ENCODE peak calls at places on chromosomes 2 and 18, in five cellular contexts. S, V, R, U and A are unnamed samples.
A peak's percentile ranks its signal among the peaks of the same experiment; 100 is the strongest.

GRCh38 chr2:47295133-47295980 is 107.6 kb upstream of the MSH2 start:
- DNase-seq in S (no peak), U (no peak), V (no peak), R (no peak), A (no peak)

GRCh38 chr2:64867253-64867996 is 121.8 kb upstream of the SLC1A4 start:
- DNase-seq in U (no peak), R (no peak), V (no peak), S (no peak), A (no peak)

GRCh38 chr2:54918647-54919280 is 131.5 kb downstream of the RTN4 start:
- DNase-seq in S (no peak), U (no peak), R (no peak), V (no peak), A (no peak)

GRCh38 chr2:69798909-69799526 is 30.4 kb upstream of the GMCL1 start:
- DNase-seq in R (peak; percentile 96), U (no peak), S (peak; percentile 91), V (peak; percentile 53), A (peak; percentile 38)

GRCh38 chr18:9775172-9775571 is 67.1 kb downstream of the RAB31 start:
- DNase-seq in V (no peak), R (no peak), U (no peak), S (peak; percentile 71), A (no peak)

GRCh38 chr18:44781890-44782289 is 101.2 kb downstream of the SETBP1 start:
- DNase-seq in V (peak; percentile 77), S (peak; percentile 65), R (peak; percentile 55), U (no peak), A (peak; percentile 86)

GRCh38 chr2:43228782-43229659 is 2.6 kb upstream of the ZFP36L2 start:
- DNase-seq in V (no peak), R (no peak), S (peak; percentile 30), U (no peak), A (peak; percentile 51)

GRCh38 chr2:239694487-239694886 is 293.7 kb upstream of the HDAC4 start:
- DNase-seq in U (no peak), V (no peak), R (no peak), S (no peak), A (no peak)

GRCh38 chr2:205633994-205634393 is 48.3 kb upstream of the NRP2 start:
- DNase-seq in V (peak; percentile 42), S (peak; percentile 48), R (no peak), U (no peak), A (peak; percentile 54)

GRCh38 chr2:128421286-128421685 is 102.6 kb upstream of the HS6ST1 start:
- DNase-seq in R (no peak), S (no peak), V (no peak), U (no peak), A (no peak)

GRCh38 chr2:217877866-217878265 is 124.9 kb downstream of the TNS1 start:
- DNase-seq in S (no peak), U (no peak), V (no peak), R (no peak), A (no peak)

GRCh38 chr2:207531024-207531411 is 1.3 kb downstream of the CREB1 start:
- DNase-seq in S (peak; percentile 36), V (peak; percentile 35), U (no peak), R (no peak), A (peak; percentile 34)

GRCh38 chr2:188245230-188245629 is 46.4 kb upstream of the GULP1 start:
- DNase-seq in U (no peak), R (no peak), S (no peak), V (no peak), A (no peak)

GRCh38 chr2:174117951-174118930 is 130.1 kb downstream of the OLA1 start:
- DNase-seq in U (no peak), R (peak; percentile 86), V (peak; percentile 64), S (peak; percentile 75), A (peak; percentile 79)

GRCh38 chr2:138767101-138767500 is 13.1 kb downstream of the NXPH2 start:
- DNase-seq in R (no peak), V (no peak), S (no peak), U (no peak), A (peak; percentile 7)

GRCh38 chr2:126448611-126449010 is 207.3 kb upstream of the GYPC start:
- DNase-seq in V (no peak), S (no peak), R (no peak), U (no peak), A (no peak)

GRCh38 chr2:39033980-39034379 is 86.9 kb downstream of the SOS1 start:
- DNase-seq in S (peak; percentile 47), U (no peak), V (peak; percentile 35), R (no peak), A (peak; percentile 37)

GRCh38 chr2:134704173-134704572 is 14.6 kb downstream of the TMEM163 start:
- DNase-seq in R (no peak), V (no peak), U (no peak), S (no peak), A (no peak)

GRCh38 chr2:235146206-235146605 is 194.4 kb downstream of the SH3BP4 start:
- DNase-seq in V (no peak), S (no peak), U (no peak), R (no peak), A (no peak)

GRCh38 chr2:140307532-140307931 is 1527.3 kb upstream of the NXPH2 start:
- DNase-seq in U (no peak), S (no peak), V (no peak), R (no peak), A (no peak)

GRCh38 chr2:241813080-241813805 is 4.2 kb downstream of the NEU4 start:
- DNase-seq in U (peak; percentile 6), S (no peak), V (no peak), R (no peak), A (no peak)

GRCh38 chr2:164843346-164843841 is 1.8 kb upstream of the COBLL1 start:
- DNase-seq in V (no peak), S (no peak), U (no peak), R (no peak), A (peak; percentile 12)

GRCh38 chr2:172513935-172514586 is 41.8 kb upstream of the PDK1 start:
- DNase-seq in S (no peak), U (no peak), V (no peak), R (no peak), A (no peak)

GRCh38 chr18:41966943-41967342 is 11.9 kb downstream of the PIK3C3 start:
- DNase-seq in S (peak; percentile 73), U (no peak), V (no peak), R (no peak), A (peak; percentile 18)

GRCh38 chr2:167875524-167875923 is 371.9 kb downstream of the STK39 start:
- DNase-seq in V (no peak), S (no peak), R (no peak), U (no peak), A (no peak)

GRCh38 chr2:217127744-217128143 is 267.9 kb upstream of the TNP1 start:
- DNase-seq in U (no peak), S (peak; percentile 55), V (no peak), R (no peak), A (no peak)

GRCh38 chr2:45857848-45858520 is 206.5 kb downstream of the PRKCE start:
- DNase-seq in V (no peak), U (no peak), R (no peak), S (no peak), A (no peak)

GRCh38 chr2:207475546-207475945 is 54.2 kb upstream of the CREB1 start:
- DNase-seq in S (peak; percentile 20), R (no peak), U (no peak), V (no peak), A (no peak)

GRCh38 chr2:102977462-102977861 is 215.6 kb downstream of the TMEM182 start:
- DNase-seq in S (no peak), V (no peak), U (no peak), R (no peak), A (no peak)

GRCh38 chr2:198368089-198368488 is 563.7 kb downstream of the PLCL1 start:
- DNase-seq in S (no peak), R (no peak), U (no peak), V (no peak), A (no peak)
- H3K4me3 ChIP-seq in S (no peak overlapping the region), R (no peak overlapping the region), U (no peak overlapping the region), V (no peak overlapping the region), A (no peak overlapping the region)

DNA sequence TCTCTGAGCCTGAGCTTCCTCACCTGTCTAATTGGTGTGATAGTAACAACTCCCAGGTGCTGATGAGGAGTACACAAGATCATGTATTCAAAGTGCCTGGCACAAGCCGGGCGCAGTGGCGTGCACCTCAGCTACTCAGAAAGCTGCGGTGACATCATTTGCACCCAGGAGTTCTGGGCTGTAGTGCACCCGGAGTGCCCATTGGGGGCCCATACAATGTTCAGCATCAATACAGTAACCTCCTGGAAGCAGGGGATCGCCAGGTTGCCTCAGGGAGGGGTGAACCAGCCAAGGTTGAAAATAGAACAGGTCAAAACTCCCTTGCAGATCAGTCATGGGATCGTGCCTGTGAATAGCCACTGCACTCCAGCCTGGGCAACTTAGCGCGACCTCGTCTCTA is 11.2 kb upstream of the C1QL2 start:
- DNase-seq in S (no peak), R (no peak), U (no peak), V (no peak), A (no peak)
- TF ChIP-seq CTCF in S (no peak), R (no peak), U (no peak), V (no peak), A (no peak)

GRCh38 chr2:85678384-85678783 is 10.4 kb upstream of the SFTPB start:
- DNase-seq in R (no peak), S (no peak), U (no peak), V (no peak), A (no peak)

GRCh38 chr2:85681354-85681728 is 12.8 kb upstream of the GNLY start:
- DNase-seq in S (no peak), U (no peak), R (no peak), V (no peak), A (peak; percentile 40)

GRCh38 chr2:85680707-85681353 is 12.8 kb upstream of the SFTPB start:
- DNase-seq in S (no peak), U (no peak), R (no peak), V (no peak), A (peak; percentile 24)

GRCh38 chr2:85681776-85682175 is 12.4 kb upstream of the GNLY start:
- DNase-seq in S (no peak), R (no peak), V (no peak), U (no peak), A (no peak)

DNA sequence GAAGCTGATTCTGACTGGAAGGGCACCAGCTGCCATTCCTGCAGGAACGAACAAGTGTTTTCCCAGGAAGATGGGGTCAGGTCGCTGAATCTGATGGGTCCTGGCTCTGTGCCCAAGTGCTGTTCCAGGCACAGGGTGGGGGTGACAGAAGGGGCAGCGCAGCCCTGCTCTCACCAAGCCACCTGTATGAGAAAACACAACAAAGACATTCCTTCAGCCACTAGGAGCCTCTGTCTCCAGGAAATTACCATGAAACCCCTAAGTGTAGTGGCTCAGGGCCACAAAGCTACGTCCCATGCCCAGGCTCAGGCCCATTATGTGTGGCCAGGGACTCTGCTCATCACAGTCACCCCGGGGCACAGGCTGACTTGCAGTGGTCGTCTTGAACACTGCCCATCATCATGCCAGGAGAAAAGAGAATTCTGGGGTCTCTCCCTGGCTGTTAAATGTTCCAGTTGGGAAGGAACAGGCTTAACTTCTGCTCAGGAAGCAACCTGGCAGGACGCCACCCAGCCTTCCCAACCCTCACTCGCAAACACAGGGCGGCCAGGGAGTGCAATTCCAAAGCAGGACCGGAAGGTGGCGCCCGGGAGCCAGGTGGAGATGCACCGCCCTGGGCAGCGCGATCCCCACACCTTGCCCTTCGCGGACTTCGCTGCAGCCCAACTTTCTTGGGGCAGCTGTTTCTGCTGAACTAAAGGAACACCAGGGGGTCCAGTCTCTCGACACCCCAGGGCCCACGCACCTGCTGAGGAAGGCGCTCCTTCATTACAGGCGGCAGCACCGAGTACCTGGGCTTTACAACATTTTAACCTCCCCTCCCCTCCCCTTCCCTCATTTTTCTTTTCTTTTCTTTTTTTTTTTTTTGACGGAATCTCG is 11.0 kb upstream of the SFTPB start:
- DNase-seq in U (peak; percentile 92), R (peak; percentile 53), V (peak; percentile 81), S (peak; percentile 80), A (peak; percentile 77)
- H3K4me3 ChIP-seq in U (no peak overlapping the region), R (no peak overlapping the region), V (no peak overlapping the region), S (no peak overlapping the region), A (no peak overlapping the region)

GRCh38 chr2:224359569-224359968 is 42.3 kb downstream of the FAM124B start:
- DNase-seq in R (no peak), V (no peak), U (no peak), S (peak; percentile 22), A (no peak)
- TF ChIP-seq CTCF in R (peak; percentile 72), V (peak; percentile 46), U (no peak), S (peak; percentile 53), A (peak; percentile 41)